ENCODE peak calls at places on chromosome 16, in six cellular contexts. One of them, this sample, is unnamed. For H3K9me3, the result is how much of the 10 kb centered on the place peaks cover.

GRCh38 chr16:61182416-61182815 is 853.8 kb downstream of the CDH8 start:
- DNase-seq in neuronal stem cell: no peak
- DNase-seq in trophoblast cell: no peak
- DNase-seq in H1: no peak
- DNase-seq in H9: no peak
- DNase-seq in mesenchymal stem cell: no peak
- DNase-seq in this sample: no peak

GRCh38 chr16:84266451-84266850 is 26.6 kb upstream of the KCNG4 start:
- DNase-seq in mesenchymal stem cell: peak
- DNase-seq in trophoblast cell: peak
- DNase-seq in H1: no peak
- DNase-seq in neuronal stem cell: peak
- DNase-seq in H9: peak
- DNase-seq in this sample: peak

GRCh38 chr16:12758031-12758669 is 45.5 kb downstream of the CPPED1 start:
- DNase-seq in mesenchymal stem cell: peak
- DNase-seq in H1: no peak
- DNase-seq in neuronal stem cell: no peak
- DNase-seq in H9: no peak
- DNase-seq in trophoblast cell: peak
- DNase-seq in this sample: no peak

GRCh38 chr16:27246439-27246838 is 22.1 kb downstream of the NSMCE1 start:
- DNase-seq in mesenchymal stem cell: no peak
- DNase-seq in trophoblast cell: no peak
- DNase-seq in H1: no peak
- DNase-seq in neuronal stem cell: no peak
- DNase-seq in H9: peak
- DNase-seq in this sample: no peak

GRCh38 chr16:89045881-89046280 is 47.8 kb upstream of the ACSF3 start:
- DNase-seq in H1: no peak
- DNase-seq in trophoblast cell: no peak
- DNase-seq in H9: no peak
- DNase-seq in mesenchymal stem cell: no peak
- DNase-seq in neuronal stem cell: no peak
- DNase-seq in this sample: no peak

GRCh38 chr16:8646271-8646670 is 24.8 kb downstream of the METTL22 start:
- DNase-seq in neuronal stem cell: no peak
- DNase-seq in mesenchymal stem cell: no peak
- DNase-seq in H9: no peak
- DNase-seq in trophoblast cell: no peak
- DNase-seq in H1: no peak
- DNase-seq in this sample: no peak

GRCh38 chr16:49129935-49130334 is 151.7 kb downstream of the CBLN1 start:
- DNase-seq in H9: no peak
- DNase-seq in trophoblast cell: no peak
- DNase-seq in H1: no peak
- DNase-seq in neuronal stem cell: no peak
- DNase-seq in mesenchymal stem cell: no peak
- DNase-seq in this sample: no peak

GRCh38 chr16:4293822-4294457 is 21.1 kb upstream of the TFAP4 start:
- DNase-seq in mesenchymal stem cell: peak
- DNase-seq in H1: no peak
- DNase-seq in trophoblast cell: no peak
- DNase-seq in H9: peak
- DNase-seq in neuronal stem cell: no peak
- DNase-seq in this sample: peak

GRCh38 chr16:7835032-7835431 is 502.4 kb downstream of the RBFOX1 start:
- DNase-seq in H9: no peak
- DNase-seq in mesenchymal stem cell: no peak
- DNase-seq in neuronal stem cell: no peak
- DNase-seq in trophoblast cell: no peak
- DNase-seq in H1: no peak
- DNase-seq in this sample: no peak

GRCh38 chr16:74107795-74108610 is 188.6 kb upstream of the PSMD7 start:
- DNase-seq in H1: peak
- DNase-seq in neuronal stem cell: peak
- DNase-seq in mesenchymal stem cell: peak
- DNase-seq in H9: peak
- DNase-seq in trophoblast cell: peak
- DNase-seq in this sample: peak

GRCh38 chr16:78505544-78506371 is 406.3 kb downstream of the WWOX start:
- DNase-seq in H1: no peak
- DNase-seq in neuronal stem cell: no peak
- DNase-seq in trophoblast cell: no peak
- DNase-seq in mesenchymal stem cell: no peak
- DNase-seq in H9: peak
- DNase-seq in this sample: no peak

GRCh38 chr16:70687172-70687531 is 1.3 kb upstream of the MTSS2 start:
- DNase-seq in H1: no peak
- DNase-seq in trophoblast cell: no peak
- DNase-seq in neuronal stem cell: no peak
- DNase-seq in mesenchymal stem cell: no peak
- DNase-seq in H9: no peak
- DNase-seq in this sample: no peak

GRCh38 chr16:79362312-79362970 is 238.1 kb downstream of the MAF start:
- DNase-seq in trophoblast cell: no peak
- DNase-seq in H9: no peak
- DNase-seq in mesenchymal stem cell: no peak
- DNase-seq in H1: no peak
- DNase-seq in neuronal stem cell: no peak
- DNase-seq in this sample: no peak

GRCh38 chr16:88376835-88377726 is 5.7 kb upstream of the ZNF469 start:
- DNase-seq in mesenchymal stem cell: no peak
- DNase-seq in H1: no peak
- DNase-seq in neuronal stem cell: no peak
- DNase-seq in trophoblast cell: peak
- DNase-seq in H9: no peak
- DNase-seq in this sample: no peak

GRCh38 chr16:30644334-30644830 is 6.4 kb upstream of the PRR14 start:
- DNase-seq in trophoblast cell: no peak
- DNase-seq in H1: no peak
- DNase-seq in mesenchymal stem cell: no peak
- DNase-seq in neuronal stem cell: no peak
- DNase-seq in H9: no peak
- DNase-seq in this sample: no peak

GRCh38 chr16:67029249-67030096 is 524 bp downstream of the CBFB start:
- DNase-seq in mesenchymal stem cell: peak
- DNase-seq in neuronal stem cell: peak
- DNase-seq in H9: no peak
- DNase-seq in H1: no peak
- DNase-seq in trophoblast cell: peak
- DNase-seq in this sample: peak

GRCh38 chr16:67006930-67007658 is 18.7 kb downstream of the CES4A start:
- DNase-seq in mesenchymal stem cell: peak
- DNase-seq in neuronal stem cell: no peak
- DNase-seq in H1: no peak
- DNase-seq in H9: no peak
- DNase-seq in trophoblast cell: peak
- DNase-seq in this sample: peak

GRCh38 chr16:89367538-89368059 is 122.8 kb downstream of the ANKRD11 start:
- DNase-seq in neuronal stem cell: no peak
- DNase-seq in H1: no peak
- DNase-seq in H9: no peak
- DNase-seq in mesenchymal stem cell: no peak
- DNase-seq in trophoblast cell: no peak
- DNase-seq in this sample: no peak

GRCh38 chr16:78695371-78695770 is 595.9 kb downstream of the WWOX start:
- DNase-seq in trophoblast cell: no peak
- DNase-seq in H1: no peak
- DNase-seq in mesenchymal stem cell: no peak
- DNase-seq in neuronal stem cell: no peak
- DNase-seq in H9: no peak
- DNase-seq in this sample: no peak

GRCh38 chr16:1610841-1611653 is 825 bp downstream of the IFT140 start:
- DNase-seq in trophoblast cell: peak
- DNase-seq in H9: no peak
- DNase-seq in neuronal stem cell: peak
- DNase-seq in mesenchymal stem cell: peak
- DNase-seq in H1: no peak
- DNase-seq in this sample: no peak

GRCh38 chr16:58020628-58021521 is 4.7 kb upstream of the MMP15 start:
- DNase-seq in mesenchymal stem cell: peak
- DNase-seq in H1: no peak
- DNase-seq in H9: no peak
- DNase-seq in trophoblast cell: peak
- DNase-seq in neuronal stem cell: no peak
- DNase-seq in this sample: peak

GRCh38 chr16:86926146-86926545 is 347.8 kb downstream of the FOXL1 start:
- DNase-seq in H9: no peak
- DNase-seq in neuronal stem cell: no peak
- DNase-seq in trophoblast cell: no peak
- DNase-seq in mesenchymal stem cell: no peak
- DNase-seq in H1: no peak
- DNase-seq in this sample: no peak

GRCh38 chr16:73558219-73558618 is 510.3 kb upstream of the ZFHX3 start:
- DNase-seq in mesenchymal stem cell: no peak
- DNase-seq in H1: no peak
- DNase-seq in trophoblast cell: no peak
- DNase-seq in H9: no peak
- DNase-seq in neuronal stem cell: no peak
- DNase-seq in this sample: no peak

GRCh38 chr16:72884037-72884436 is 163.9 kb downstream of the ZFHX3 start:
- DNase-seq in neuronal stem cell: no peak
- DNase-seq in H1: no peak
- DNase-seq in mesenchymal stem cell: peak
- DNase-seq in H9: no peak
- DNase-seq in trophoblast cell: no peak
- DNase-seq in this sample: peak

GRCh38 chr16:55907661-55908060 is 32.5 kb upstream of the CES5A start:
- DNase-seq in H9: no peak
- DNase-seq in trophoblast cell: no peak
- DNase-seq in H1: no peak
- DNase-seq in neuronal stem cell: no peak
- DNase-seq in mesenchymal stem cell: no peak
- DNase-seq in this sample: no peak

GRCh38 chr16:58046054-58046881 is 20.7 kb downstream of the MMP15 start:
- DNase-seq in H9: peak
- DNase-seq in mesenchymal stem cell: no peak
- DNase-seq in neuronal stem cell: no peak
- DNase-seq in H1: no peak
- DNase-seq in trophoblast cell: no peak
- DNase-seq in this sample: no peak

GRCh38 chr16:85891033-85891775 is 7.8 kb upstream of the IRF8 start:
- DNase-seq in H9: no peak
- DNase-seq in trophoblast cell: peak
- DNase-seq in mesenchymal stem cell: no peak
- DNase-seq in neuronal stem cell: no peak
- DNase-seq in H1: no peak
- DNase-seq in this sample: peak

GRCh38 chr16:31344712-31345111 is 10.3 kb upstream of the ITGAX start:
- DNase-seq in H9: no peak
- DNase-seq in mesenchymal stem cell: no peak
- DNase-seq in neuronal stem cell: no peak
- DNase-seq in H1: no peak
- DNase-seq in trophoblast cell: no peak
- DNase-seq in this sample: no peak

DNA sequence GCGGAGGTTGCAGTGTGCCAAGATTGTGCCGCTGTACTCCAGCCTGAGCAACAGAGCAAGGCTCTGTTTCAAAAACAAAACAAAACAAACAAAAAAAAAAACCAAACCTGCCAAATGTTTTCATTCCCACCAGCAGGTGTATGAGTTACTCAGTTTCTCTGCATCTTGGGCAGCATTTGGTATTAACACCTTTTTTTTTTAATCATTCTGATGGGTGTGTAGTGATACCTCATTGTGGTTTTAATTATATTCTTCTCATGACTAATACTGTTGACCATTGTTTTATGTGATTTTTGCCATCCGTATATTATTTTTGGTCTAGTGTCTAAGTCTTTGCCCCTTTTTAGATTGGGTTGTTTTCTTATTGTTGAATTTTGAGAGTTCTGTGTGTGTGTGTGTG is 15.3 kb downstream of the NFATC3 start:
- DNase-seq in H1: no peak
- DNase-seq in neuronal stem cell: no peak
- DNase-seq in mesenchymal stem cell: no peak
- DNase-seq in trophoblast cell: no peak
- DNase-seq in H9: no peak
- DNase-seq in this sample: no peak
- H3K18ac ChIP-seq in H1: no peak
- H3K18ac ChIP-seq in neuronal stem cell: no peak
- H3K18ac ChIP-seq in mesenchymal stem cell: no peak
- H3K18ac ChIP-seq in trophoblast cell: no peak
- H3K18ac ChIP-seq in H9: no peak
- H3K18ac ChIP-seq in this sample: no peak

GRCh38 chr16:11139624-11140375 is 116.2 kb downstream of the SOCS1 start:
- DNase-seq in H1: no peak
- DNase-seq in H9: peak
- DNase-seq in trophoblast cell: no peak
- DNase-seq in neuronal stem cell: no peak
- DNase-seq in mesenchymal stem cell: no peak
- DNase-seq in this sample: no peak
- H2BK120ac ChIP-seq in H1: no peak
- H2BK120ac ChIP-seq in H9: no peak
- H2BK120ac ChIP-seq in trophoblast cell: no peak
- H2BK120ac ChIP-seq in neuronal stem cell: peak
- H2BK120ac ChIP-seq in mesenchymal stem cell: no peak
- H2BK120ac ChIP-seq in this sample: no peak

GRCh38 chr16:63789603-63790002 is 1332.3 kb downstream of the CDH11 start:
- DNase-seq in H9: no peak
- DNase-seq in trophoblast cell: no peak
- DNase-seq in mesenchymal stem cell: no peak
- DNase-seq in H1: no peak
- DNase-seq in neuronal stem cell: no peak
- DNase-seq in this sample: no peak
- H3K9me3 ChIP-seq in H9: under half
- H3K9me3 ChIP-seq in trophoblast cell: under half
- H3K9me3 ChIP-seq in mesenchymal stem cell: under half
- H3K9me3 ChIP-seq in H1: under half
- H3K9me3 ChIP-seq in neuronal stem cell: under half
- H3K9me3 ChIP-seq in this sample: under half

DNA sequence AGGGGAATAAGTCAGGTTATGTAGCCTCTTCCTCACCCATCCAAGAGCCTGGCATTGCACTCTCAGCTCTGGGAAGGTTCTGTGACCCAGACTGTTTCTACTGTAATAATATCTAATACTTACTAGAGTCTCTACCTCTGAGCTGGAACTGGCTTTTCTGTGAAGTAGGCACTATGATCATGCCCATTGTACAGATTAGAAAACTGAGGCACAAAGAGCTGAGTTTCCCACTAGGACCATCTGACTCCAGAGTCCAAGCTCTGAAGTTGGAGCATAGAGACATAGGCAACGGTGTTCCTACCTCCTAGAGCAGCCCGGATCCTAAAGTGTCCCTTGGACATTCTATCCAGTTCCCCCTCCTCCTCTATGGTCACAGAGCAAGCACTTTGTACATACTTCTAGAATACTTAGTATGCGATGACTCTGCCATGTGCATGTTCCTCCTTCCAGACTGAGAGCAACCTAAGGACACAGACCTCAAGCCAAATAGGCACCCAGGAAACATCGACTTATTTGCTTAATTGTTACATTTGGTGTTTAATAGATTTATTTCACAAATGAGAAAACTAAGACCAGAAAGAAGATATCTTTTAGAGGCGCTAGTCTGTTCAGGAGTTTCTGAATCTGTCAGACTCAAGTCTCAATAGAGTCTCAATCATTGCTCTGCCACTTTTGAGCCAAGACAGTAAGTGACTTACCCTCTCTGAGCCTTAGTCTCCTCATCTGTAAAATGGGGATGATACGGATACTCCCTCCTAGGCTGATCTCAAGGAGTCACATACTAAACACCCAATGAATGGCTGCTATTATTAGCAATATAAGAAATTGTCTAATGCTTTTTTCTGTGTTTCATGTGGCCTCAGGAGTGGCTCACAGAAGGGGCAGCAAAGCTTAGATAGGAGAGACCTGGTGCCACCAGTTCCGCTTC is 3.6 kb downstream of the CLEC19A start:
- DNase-seq in trophoblast cell: no peak
- DNase-seq in H1: no peak
- DNase-seq in neuronal stem cell: no peak
- DNase-seq in mesenchymal stem cell: no peak
- DNase-seq in H9: no peak
- DNase-seq in this sample: no peak
- H3K18ac ChIP-seq in trophoblast cell: no peak
- H3K18ac ChIP-seq in H1: peak
- H3K18ac ChIP-seq in neuronal stem cell: peak
- H3K18ac ChIP-seq in mesenchymal stem cell: no peak
- H3K18ac ChIP-seq in H9: peak
- H3K18ac ChIP-seq in this sample: no peak